ENCODE peak calls at places on chromosome 10, in five cellular contexts. Z is substantia nigra; O is activated T-helper 9 cell treated with anti-CD3 and anti-CD28 coated beads, Interleukin-2, amount 50 U/mL, for 16 hours; G is caudate nucleus; N is SK-N-SH. H is an unnamed sample.
A peak's percentile ranks its signal among the peaks of the same experiment; 100 is the strongest.

GRCh38 chr10:102753724-102754123 is 10.0 kb downstream of the WBP1L start:
- DNase-seq in Z (no peak), O (no peak), G (no peak), N (no peak), H (no peak)

GRCh38 chr10:96511044-96511945 is 2.4 kb downstream of the TLL2 start:
- DNase-seq in Z (no peak), O (no peak), G (no peak), N (peak; percentile 72), H (peak; percentile 63)

GRCh38 chr10:86652361-86653202 is 1.8 kb upstream of the OPN4 start:
- DNase-seq in Z (no peak), O (no peak), G (no peak), N (peak; percentile 14), H (peak; percentile 8)

GRCh38 chr10:61895898-61896605 is 5.4 kb upstream of the ARID5B start:
- DNase-seq in Z (no peak), O (no peak), G (no peak), N (no peak), H (no peak)

GRCh38 chr10:22334414-22335203 is 10.7 kb upstream of the SPAG6 start:
- DNase-seq in Z (peak; percentile 19), O (no peak), G (no peak), N (no peak), H (no peak)

GRCh38 chr10:79387974-79388850 is 40.9 kb downstream of the PPIF start:
- DNase-seq in Z (no peak), O (no peak), G (no peak), N (peak; percentile 27), H (no peak)

GRCh38 chr10:98407017-98407743 is 7.8 kb downstream of the PYROXD2 start:
- DNase-seq in Z (no peak), O (no peak), G (no peak), N (no peak), H (no peak)

GRCh38 chr10:71999360-72000072 is 35.3 kb downstream of the CHST3 start:
- DNase-seq in Z (peak; percentile 77), O (no peak), G (peak; percentile 61), N (peak; percentile 91), H (no peak)

GRCh38 chr10:131142446-131143380 is 168.8 kb downstream of the TCERG1L start:
- DNase-seq in Z (no peak), O (no peak), G (no peak), N (no peak), H (no peak)

GRCh38 chr10:101859530-101859929 is 15.9 kb upstream of the KCNIP2 start:
- DNase-seq in Z (no peak), O (no peak), G (no peak), N (no peak), H (no peak)